ENCODE peak calls at places on chromosomes 16 and 17, in four cellular contexts. R is GM12878, E is HepG2, Q is A549. L is an unnamed sample.

GRCh38 chr17:49997256-49997735 is 2.3 kb upstream of the DLX3 start:
- DNase-seq in R (no peak), E (no peak), Q (no peak), L (no peak)

GRCh38 chr17:19264681-19265080 is 27.5 kb downstream of the EPN2 start:
- DNase-seq in R (no peak), E (no peak), Q (no peak), L (no peak)

GRCh38 chr17:75695141-75695829 is 26.0 kb upstream of the ITGB4 start:
- DNase-seq in R (no peak), E (no peak), Q (no peak), L (no peak)

GRCh38 chr17:28937044-28937729 is 14.1 kb downstream of the PHF12 start:
- DNase-seq in R (no peak), E (peak), Q (no peak), L (no peak)

GRCh38 chr17:62757518-62757951 is 50.6 kb downstream of the MARCHF10 start:
- DNase-seq in R (no peak), E (no peak), Q (no peak), L (no peak)

GRCh38 chr17:11300738-11301137 is 59.7 kb downstream of the SHISA6 start:
- DNase-seq in R (no peak), E (no peak), Q (no peak), L (no peak)

GRCh38 chr17:44222112-44222869 is 2.8 kb upstream of the UBTF start:
- DNase-seq in R (no peak), E (peak), Q (peak), L (no peak)

GRCh38 chr16:50309527-50310307 is 43.4 kb downstream of the ADCY7 start:
- DNase-seq in R (no peak), E (peak), Q (no peak), L (no peak)

GRCh38 chr16:82888616-82889015 is 261.8 kb downstream of the CDH13 start:
- DNase-seq in R (no peak), E (no peak), Q (no peak), L (no peak)

GRCh38 chr16:86791287-86792074 is 213.1 kb downstream of the FOXL1 start:
- DNase-seq in R (no peak), E (no peak), Q (no peak), L (no peak)

GRCh38 chr17:16250635-16251034 is 33.6 kb downstream of the PIGL start:
- DNase-seq in R (no peak), E (peak), Q (no peak), L (no peak)

GRCh38 chr16:78461496-78461938 is 362.1 kb downstream of the WWOX start:
- DNase-seq in R (no peak), E (peak), Q (no peak), L (no peak)

GRCh38 chr17:51395621-51396020 is 135.3 kb downstream of the UTP18 start:
- DNase-seq in R (no peak), E (no peak), Q (no peak), L (no peak)

GRCh38 chr17:49798182-49798581 is 9.7 kb downstream of the KAT7 start:
- DNase-seq in R (no peak), E (no peak), Q (no peak), L (no peak)

GRCh38 chr17:49873466-49873865 is 25.6 kb upstream of the TAC4 start:
- DNase-seq in R (no peak), E (no peak), Q (no peak), L (no peak)

GRCh38 chr17:57421393-57421717 is 165.0 kb downstream of the MSI2 start:
- DNase-seq in R (no peak), E (no peak), Q (no peak), L (no peak)

GRCh38 chr17:57420674-57421392 is 164.5 kb downstream of the MSI2 start:
- DNase-seq in R (no peak), E (no peak), Q (no peak), L (peak)

GRCh38 chr17:57423541-57423940 is 167.2 kb downstream of the MSI2 start:
- DNase-seq in R (no peak), E (no peak), Q (no peak), L (no peak)

GRCh38 chr17:57424273-57424672 is 167.9 kb downstream of the MSI2 start:
- DNase-seq in R (no peak), E (no peak), Q (no peak), L (no peak)

DNA sequence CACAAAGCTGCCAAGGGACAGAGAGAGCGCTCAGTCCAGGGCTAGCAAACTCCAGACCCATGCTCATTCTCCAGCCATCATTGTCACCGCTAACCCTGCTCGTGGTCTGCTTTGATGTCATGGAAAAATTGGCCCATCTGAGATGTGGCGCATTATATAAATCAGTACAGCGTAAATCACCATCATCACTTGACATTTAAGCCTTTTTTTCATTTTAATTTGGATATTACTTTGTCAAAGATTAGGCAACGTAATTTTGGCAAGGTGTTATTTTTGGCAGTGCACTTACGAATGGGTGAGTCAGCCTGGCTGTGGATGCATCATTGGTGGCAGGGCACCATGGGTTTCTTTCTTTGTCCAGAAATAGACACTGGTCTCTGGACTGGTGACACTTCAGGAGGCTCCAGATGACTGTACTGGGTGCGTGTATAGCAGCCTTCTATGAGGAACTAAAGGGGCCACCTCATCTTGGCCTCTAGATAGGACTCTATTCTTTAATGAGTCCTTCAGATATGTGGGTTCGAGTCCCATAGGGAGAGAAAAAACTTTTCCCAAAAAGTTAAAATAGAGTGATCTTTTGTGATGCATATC is 166.3 kb downstream of the MSI2 start:
- DNase-seq in R (peak), E (no peak), Q (no peak), L (no peak)
- TF ChIP-seq POLR2AphosphoS2 in R (no peak), E (no peak), Q (no peak), L (no peak)

GRCh38 chr17:77832180-77832560 is 126.3 kb upstream of the TNRC6C start:
- DNase-seq in R (no peak), E (no peak), Q (no peak), L (no peak)

GRCh38 chr17:77829871-77830799 is 128.4 kb upstream of the TNRC6C start:
- DNase-seq in R (no peak), E (no peak), Q (no peak), L (peak)

GRCh38 chr17:77833769-77834168 is 124.7 kb upstream of the TNRC6C start:
- DNase-seq in R (peak), E (no peak), Q (no peak), L (no peak)

GRCh38 chr17:77830816-77831490 is 127.5 kb upstream of the TNRC6C start:
- DNase-seq in R (no peak), E (no peak), Q (no peak), L (no peak)

DNA sequence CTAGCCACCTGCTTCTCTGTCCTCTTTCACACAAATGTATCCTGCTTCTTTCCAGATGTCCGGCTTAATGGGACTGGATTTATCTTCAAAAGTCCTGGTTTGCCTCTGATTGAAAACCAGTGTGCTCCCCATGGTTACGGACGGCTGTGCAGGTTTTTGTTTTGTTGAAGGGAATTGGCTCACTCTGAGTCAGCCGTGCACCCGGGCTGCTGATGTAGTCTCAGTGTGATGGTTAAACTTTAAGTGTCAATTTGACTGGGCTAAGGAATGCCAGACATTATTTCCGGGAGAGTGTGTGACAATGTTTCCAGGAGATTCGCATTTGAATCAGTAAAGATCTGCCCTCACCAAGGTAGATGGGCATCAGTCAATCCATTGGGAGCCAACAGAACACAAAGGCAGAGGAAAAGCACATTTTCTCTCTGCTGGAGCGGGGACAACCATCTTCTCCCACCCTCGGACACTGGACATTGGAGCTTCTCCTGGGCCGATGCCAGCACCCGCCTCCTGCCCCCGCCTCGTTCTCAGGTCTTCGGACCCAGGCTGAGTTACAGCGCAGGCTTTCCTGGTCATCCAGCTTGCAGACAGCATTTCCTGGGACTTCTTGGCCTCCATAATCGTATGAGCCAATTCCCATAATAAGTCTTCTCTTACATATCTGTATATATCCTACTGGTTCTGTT is 126.9 kb upstream of the TNRC6C start:
- DNase-seq in R (no peak), E (no peak), Q (no peak), L (no peak)
- TF ChIP-seq POLR2AphosphoS2 in R (no peak), E (no peak), Q (no peak), L (no peak)

GRCh38 chr16:27359051-27359450 is 42.9 kb upstream of the IL21R start:
- DNase-seq in R (no peak), E (no peak), Q (no peak), L (no peak)
- TF ChIP-seq POLR2AphosphoS2 in R (no peak), E (no peak), Q (no peak), L (no peak)

GRCh38 chr17:40061532-40062038 is 1.2 kb upstream of the THRA start:
- DNase-seq in R (no peak), E (no peak), Q (no peak), L (no peak)

GRCh38 chr17:40059729-40060475 is 2.9 kb upstream of the THRA start:
- DNase-seq in R (no peak), E (no peak), Q (no peak), L (no peak)

GRCh38 chr17:40058865-40059264 is 3.9 kb upstream of the THRA start:
- DNase-seq in R (no peak), E (no peak), Q (no peak), L (no peak)

GRCh38 chr17:40062347-40063033 is at the start of gene THRA:
- DNase-seq in R (no peak), E (no peak), Q (peak), L (peak)

DNA sequence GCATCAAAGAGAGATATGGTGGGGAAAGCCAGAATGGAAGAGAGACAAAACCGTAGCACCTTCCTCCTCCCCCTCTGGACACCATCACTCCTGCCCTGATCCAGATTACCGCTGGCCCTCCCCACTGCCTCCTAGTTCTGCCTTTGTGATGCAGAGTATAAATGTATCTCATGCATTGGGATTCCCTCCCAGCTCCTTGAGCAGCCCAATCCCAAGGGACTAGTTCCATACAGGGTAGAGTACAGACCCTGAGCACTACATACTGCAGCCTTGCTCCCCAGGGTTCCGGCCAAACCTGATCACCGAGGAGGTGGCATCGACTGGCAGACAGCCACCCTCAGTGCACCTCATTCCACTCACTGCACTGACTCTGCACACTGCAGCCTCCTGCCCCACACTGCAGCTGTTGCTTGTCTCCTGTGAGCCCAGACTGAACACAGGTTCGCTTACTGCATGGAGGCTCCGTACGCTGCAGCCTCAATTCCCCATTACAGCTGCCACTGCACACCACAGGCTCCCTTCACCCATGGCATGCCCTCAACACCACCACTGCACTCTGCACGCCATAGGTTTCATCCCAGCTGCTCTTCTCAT is 1.8 kb upstream of the THRA start:
- DNase-seq in R (no peak), E (no peak), Q (no peak), L (no peak)
- TF ChIP-seq POLR2AphosphoS2 in R (no peak), E (no peak), Q (no peak), L (no peak)

GRCh38 chr16:15602285-15603044 is 40.5 kb downstream of the MARF1 start:
- DNase-seq in R (no peak), E (no peak), Q (no peak), L (no peak)

GRCh38 chr16:15605869-15606520 is 37.0 kb downstream of the MARF1 start:
- DNase-seq in R (no peak), E (no peak), Q (no peak), L (no peak)

GRCh38 chr16:15607700-15608396 is 35.1 kb downstream of the MARF1 start:
- DNase-seq in R (no peak), E (peak), Q (no peak), L (no peak)

GRCh38 chr16:15606521-15607220 is 36.3 kb downstream of the MARF1 start:
- DNase-seq in R (no peak), E (no peak), Q (no peak), L (no peak)

DNA sequence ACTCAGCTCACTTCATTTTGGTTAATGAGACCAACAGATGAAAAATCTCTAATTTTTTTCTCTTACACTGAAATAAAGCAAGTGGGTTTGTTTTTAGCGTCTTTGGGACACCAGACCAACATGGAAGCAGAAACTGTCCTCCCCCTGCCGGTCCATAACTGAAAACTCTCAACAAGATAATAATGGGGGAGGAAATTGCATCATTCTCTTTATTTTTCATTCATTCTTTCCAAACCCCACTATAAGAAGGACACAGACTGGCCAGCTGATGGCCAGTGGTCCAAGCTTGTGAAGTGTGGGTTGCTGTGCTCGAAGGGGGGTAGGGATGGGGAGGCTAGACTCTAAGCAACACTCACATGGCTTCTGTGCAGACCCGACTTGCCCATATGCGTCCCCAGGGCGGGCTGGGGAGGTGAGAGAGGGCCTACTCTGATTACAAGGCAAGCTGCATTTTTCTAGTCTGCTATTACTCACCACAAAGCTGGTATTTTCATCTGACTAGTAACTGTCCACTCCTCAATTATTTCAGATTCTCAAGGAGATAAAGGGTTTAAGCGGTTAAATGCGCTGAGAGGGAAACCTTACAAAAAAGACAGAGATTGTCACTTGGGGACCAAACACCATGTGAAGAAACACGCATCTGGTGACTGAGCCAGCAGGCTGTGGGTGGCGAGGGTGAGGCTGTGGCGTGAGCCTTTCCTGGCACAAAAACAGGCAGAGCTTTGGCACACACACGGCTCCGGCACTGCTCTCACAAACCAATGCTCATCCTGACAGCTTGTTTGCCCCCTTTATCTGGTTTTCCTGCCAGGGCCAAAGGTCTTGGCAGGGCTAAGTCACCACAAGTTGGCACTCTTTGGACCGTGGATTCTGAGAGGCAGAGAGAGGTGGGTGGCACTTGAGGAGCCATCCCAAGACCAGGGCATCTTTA is 38.2 kb downstream of the MARF1 start:
- DNase-seq in R (no peak), E (no peak), Q (no peak), L (no peak)
- TF ChIP-seq POLR2AphosphoS2 in R (no peak), E (no peak), Q (no peak), L (no peak)

DNA sequence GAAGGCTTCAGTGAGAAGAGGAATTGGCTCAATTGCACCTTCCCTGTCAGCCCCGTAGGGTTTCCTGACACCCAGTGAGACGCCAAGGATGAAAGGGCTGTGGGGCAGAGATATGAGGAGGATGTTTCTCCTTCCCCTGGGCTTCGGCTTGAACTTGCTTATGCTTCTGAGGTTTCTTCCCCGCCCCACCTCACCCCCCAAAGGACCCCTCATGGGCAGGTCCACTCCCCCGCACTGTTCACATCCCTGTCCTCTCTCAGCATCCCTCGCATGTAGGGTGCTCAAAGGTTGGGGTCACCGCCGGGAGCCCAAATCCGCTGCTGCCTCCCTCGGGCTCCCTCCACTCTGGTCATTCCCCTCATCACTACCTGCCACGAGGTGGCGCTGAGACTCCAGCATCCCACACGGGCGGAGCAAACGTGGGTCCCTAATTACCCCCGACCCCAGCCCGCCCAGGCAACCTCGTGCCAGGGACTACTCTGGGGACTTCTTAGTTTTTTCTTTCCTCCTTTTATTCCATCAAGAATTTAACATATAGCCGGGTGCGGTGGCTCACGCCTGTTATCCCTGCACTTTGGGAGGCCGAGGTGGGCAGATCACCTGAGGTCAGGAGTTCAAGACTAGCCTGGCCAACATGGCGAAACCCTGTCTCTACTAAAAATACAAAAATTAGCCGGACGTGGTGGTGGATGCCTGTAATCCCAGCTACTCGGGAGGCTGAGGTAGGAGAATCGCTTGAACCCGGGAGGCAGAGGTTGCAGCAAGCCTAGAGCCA is 3.3 kb upstream of the TRARG1 start:
- DNase-seq in R (no peak), E (peak), Q (peak), L (peak)
- TF ChIP-seq POLR2AphosphoS2 in R (no peak), E (no peak), Q (no peak), L (no peak)

DNA sequence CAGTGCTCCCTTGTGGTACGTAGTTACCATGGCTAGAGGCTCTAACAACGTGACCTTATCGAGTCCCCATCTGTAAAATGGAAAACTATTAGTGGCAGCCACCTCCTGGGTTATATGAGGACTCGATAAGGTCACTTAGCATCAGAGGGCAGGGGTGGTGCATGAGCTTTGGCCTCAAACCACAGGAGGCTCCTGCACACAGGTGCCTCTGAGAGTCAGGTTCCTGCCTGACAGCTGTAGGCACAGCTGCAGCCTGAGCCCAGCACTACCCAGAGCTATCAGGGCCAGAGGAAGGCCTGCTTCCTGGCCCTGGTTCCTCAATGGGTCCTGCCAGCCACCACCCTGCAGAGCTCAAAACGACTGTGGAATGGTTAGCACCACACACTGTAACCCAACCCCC is 57.2 kb upstream of the SEC14L1 start:
- DNase-seq in R (no peak), E (no peak), Q (no peak), L (no peak)
- TF ChIP-seq POLR2AphosphoS2 in R (no peak), E (no peak), Q (no peak), L (no peak)

GRCh38 chr16:73145166-73145565 is 97.2 kb upstream of the ZFHX3 start:
- DNase-seq in R (no peak), E (no peak), Q (no peak), L (no peak)
- TF ChIP-seq POLR2AphosphoS2 in R (no peak), E (no peak), Q (no peak), L (no peak)